ENCODE peak calls at places on chromosomes 12 and 14, in ten cellular contexts. One of them, this sample, is unnamed.

GRCh38 chr14:78566017-78566858 is 396.1 kb downstream of the NRXN3 start:
- DNase-seq in foreskin fibroblast: peak
- DNase-seq in GM23338: peak
- DNase-seq in cardiac muscle cell: peak
- DNase-seq in HepG2: peak
- DNase-seq in psoas muscle: peak
- DNase-seq in cardiac fibroblast: peak
- DNase-seq in PC-9: no peak
- DNase-seq in tibial artery: peak
- DNase-seq in epithelial cell of esophagus: peak
- DNase-seq in this sample: peak

GRCh38 chr14:76497550-76498484 is 121.9 kb downstream of the ESRRB start:
- DNase-seq in foreskin fibroblast: no peak
- DNase-seq in GM23338: peak
- DNase-seq in cardiac muscle cell: peak
- DNase-seq in HepG2: no peak
- DNase-seq in psoas muscle: no peak
- DNase-seq in cardiac fibroblast: no peak
- DNase-seq in PC-9: no peak
- DNase-seq in tibial artery: no peak
- DNase-seq in epithelial cell of esophagus: no peak
- DNase-seq in this sample: no peak

GRCh38 chr14:50736932-50737419 is 68.9 kb upstream of the SAV1 start:
- DNase-seq in foreskin fibroblast: no peak
- DNase-seq in GM23338: no peak
- DNase-seq in cardiac muscle cell: no peak
- DNase-seq in HepG2: no peak
- DNase-seq in psoas muscle: no peak
- DNase-seq in cardiac fibroblast: no peak
- DNase-seq in PC-9: no peak
- DNase-seq in tibial artery: no peak
- DNase-seq in epithelial cell of esophagus: no peak
- DNase-seq in this sample: no peak

GRCh38 chr14:52315355-52315718 is 1.2 kb downstream of the PTGER2 start:
- DNase-seq in foreskin fibroblast: no peak
- DNase-seq in GM23338: peak
- DNase-seq in cardiac muscle cell: no peak
- DNase-seq in HepG2: no peak
- DNase-seq in psoas muscle: no peak
- DNase-seq in cardiac fibroblast: peak
- DNase-seq in PC-9: no peak
- DNase-seq in tibial artery: no peak
- DNase-seq in epithelial cell of esophagus: no peak
- DNase-seq in this sample: no peak

GRCh38 chr12:85979641-85980040 is 105.5 kb downstream of the NTS start:
- DNase-seq in foreskin fibroblast: no peak
- DNase-seq in GM23338: no peak
- DNase-seq in cardiac muscle cell: no peak
- DNase-seq in HepG2: no peak
- DNase-seq in psoas muscle: no peak
- DNase-seq in cardiac fibroblast: no peak
- DNase-seq in PC-9: no peak
- DNase-seq in tibial artery: no peak
- DNase-seq in epithelial cell of esophagus: peak
- DNase-seq in this sample: peak

GRCh38 chr14:99736600-99737371 is 52.7 kb downstream of the CYP46A1 start:
- DNase-seq in foreskin fibroblast: no peak
- DNase-seq in GM23338: no peak
- DNase-seq in cardiac muscle cell: peak
- DNase-seq in HepG2: no peak
- DNase-seq in psoas muscle: no peak
- DNase-seq in cardiac fibroblast: no peak
- DNase-seq in PC-9: no peak
- DNase-seq in tibial artery: no peak
- DNase-seq in epithelial cell of esophagus: no peak
- DNase-seq in this sample: no peak

GRCh38 chr12:130827432-130827831 is 11.6 kb downstream of the STX2 start:
- DNase-seq in foreskin fibroblast: no peak
- DNase-seq in GM23338: no peak
- DNase-seq in cardiac muscle cell: no peak
- DNase-seq in HepG2: no peak
- DNase-seq in psoas muscle: no peak
- DNase-seq in cardiac fibroblast: peak
- DNase-seq in PC-9: no peak
- DNase-seq in tibial artery: no peak
- DNase-seq in epithelial cell of esophagus: no peak
- DNase-seq in this sample: no peak

GRCh38 chr12:17076335-17076734 is 470.4 kb upstream of the LMO3 start:
- DNase-seq in foreskin fibroblast: no peak
- DNase-seq in GM23338: peak
- DNase-seq in cardiac muscle cell: no peak
- DNase-seq in HepG2: peak
- DNase-seq in psoas muscle: no peak
- DNase-seq in cardiac fibroblast: no peak
- DNase-seq in PC-9: no peak
- DNase-seq in tibial artery: no peak
- DNase-seq in epithelial cell of esophagus: peak
- DNase-seq in this sample: no peak

GRCh38 chr14:86575141-86575540 is 1045.2 kb downstream of the FLRT2 start:
- DNase-seq in foreskin fibroblast: no peak
- DNase-seq in GM23338: no peak
- DNase-seq in cardiac muscle cell: no peak
- DNase-seq in HepG2: no peak
- DNase-seq in psoas muscle: no peak
- DNase-seq in cardiac fibroblast: peak
- DNase-seq in PC-9: no peak
- DNase-seq in tibial artery: no peak
- DNase-seq in epithelial cell of esophagus: no peak
- DNase-seq in this sample: no peak

GRCh38 chr12:114340231-114340630 is 65.7 kb downstream of the TBX5 start:
- DNase-seq in foreskin fibroblast: peak
- DNase-seq in GM23338: no peak
- DNase-seq in cardiac muscle cell: no peak
- DNase-seq in HepG2: no peak
- DNase-seq in psoas muscle: no peak
- DNase-seq in cardiac fibroblast: no peak
- DNase-seq in PC-9: no peak
- DNase-seq in tibial artery: no peak
- DNase-seq in epithelial cell of esophagus: no peak
- DNase-seq in this sample: no peak

GRCh38 chr14:67725171-67725570 is 23.5 kb downstream of the RDH12 start:
- DNase-seq in foreskin fibroblast: no peak
- DNase-seq in GM23338: no peak
- DNase-seq in cardiac muscle cell: no peak
- DNase-seq in HepG2: no peak
- DNase-seq in psoas muscle: no peak
- DNase-seq in cardiac fibroblast: no peak
- DNase-seq in PC-9: no peak
- DNase-seq in tibial artery: no peak
- DNase-seq in epithelial cell of esophagus: peak
- DNase-seq in this sample: no peak

GRCh38 chr14:67718265-67718664 is 16.6 kb downstream of the RDH12 start:
- DNase-seq in foreskin fibroblast: no peak
- DNase-seq in GM23338: no peak
- DNase-seq in cardiac muscle cell: no peak
- DNase-seq in HepG2: no peak
- DNase-seq in psoas muscle: no peak
- DNase-seq in cardiac fibroblast: no peak
- DNase-seq in PC-9: no peak
- DNase-seq in tibial artery: no peak
- DNase-seq in epithelial cell of esophagus: no peak
- DNase-seq in this sample: no peak

GRCh38 chr14:67719866-67720265 is 18.2 kb downstream of the RDH12 start:
- DNase-seq in foreskin fibroblast: no peak
- DNase-seq in GM23338: no peak
- DNase-seq in cardiac muscle cell: no peak
- DNase-seq in HepG2: no peak
- DNase-seq in psoas muscle: no peak
- DNase-seq in cardiac fibroblast: no peak
- DNase-seq in PC-9: no peak
- DNase-seq in tibial artery: no peak
- DNase-seq in epithelial cell of esophagus: peak
- DNase-seq in this sample: no peak

GRCh38 chr14:67721851-67722250 is 20.2 kb downstream of the RDH12 start:
- DNase-seq in foreskin fibroblast: no peak
- DNase-seq in GM23338: no peak
- DNase-seq in cardiac muscle cell: no peak
- DNase-seq in HepG2: no peak
- DNase-seq in psoas muscle: no peak
- DNase-seq in cardiac fibroblast: no peak
- DNase-seq in PC-9: no peak
- DNase-seq in tibial artery: no peak
- DNase-seq in epithelial cell of esophagus: no peak
- DNase-seq in this sample: no peak

GRCh38 chr14:67722293-67722692 is 20.6 kb downstream of the RDH12 start:
- DNase-seq in foreskin fibroblast: peak
- DNase-seq in GM23338: peak
- DNase-seq in cardiac muscle cell: peak
- DNase-seq in HepG2: no peak
- DNase-seq in psoas muscle: peak
- DNase-seq in cardiac fibroblast: peak
- DNase-seq in PC-9: no peak
- DNase-seq in tibial artery: peak
- DNase-seq in epithelial cell of esophagus: peak
- DNase-seq in this sample: no peak
- H3K4me3 ChIP-seq in foreskin fibroblast: no peak
- H3K4me3 ChIP-seq in GM23338: peak
- H3K4me3 ChIP-seq in cardiac muscle cell: no peak
- H3K4me3 ChIP-seq in HepG2: peak
- H3K4me3 ChIP-seq in psoas muscle: no peak
- H3K4me3 ChIP-seq in cardiac fibroblast: no peak
- H3K4me3 ChIP-seq in PC-9: no peak
- H3K4me3 ChIP-seq in tibial artery: no peak
- H3K4me3 ChIP-seq in epithelial cell of esophagus: peak
- H3K4me3 ChIP-seq in this sample: no peak

GRCh38 chr12:19641235-19642080 is 202.2 kb downstream of the AEBP2 start:
- DNase-seq in foreskin fibroblast: peak
- DNase-seq in GM23338: no peak
- DNase-seq in cardiac muscle cell: no peak
- DNase-seq in HepG2: no peak
- DNase-seq in psoas muscle: no peak
- DNase-seq in cardiac fibroblast: peak
- DNase-seq in PC-9: no peak
- DNase-seq in tibial artery: no peak
- DNase-seq in epithelial cell of esophagus: no peak
- DNase-seq in this sample: no peak

GRCh38 chr12:19645823-19646222 is 206.5 kb downstream of the AEBP2 start:
- DNase-seq in foreskin fibroblast: no peak
- DNase-seq in GM23338: no peak
- DNase-seq in cardiac muscle cell: no peak
- DNase-seq in HepG2: no peak
- DNase-seq in psoas muscle: no peak
- DNase-seq in cardiac fibroblast: no peak
- DNase-seq in PC-9: no peak
- DNase-seq in tibial artery: no peak
- DNase-seq in epithelial cell of esophagus: no peak
- DNase-seq in this sample: no peak

GRCh38 chr12:19646599-19646998 is 207.3 kb downstream of the AEBP2 start:
- DNase-seq in foreskin fibroblast: no peak
- DNase-seq in GM23338: no peak
- DNase-seq in cardiac muscle cell: no peak
- DNase-seq in HepG2: no peak
- DNase-seq in psoas muscle: no peak
- DNase-seq in cardiac fibroblast: no peak
- DNase-seq in PC-9: no peak
- DNase-seq in tibial artery: no peak
- DNase-seq in epithelial cell of esophagus: no peak
- DNase-seq in this sample: no peak

GRCh38 chr12:19642305-19642704 is 203.0 kb downstream of the AEBP2 start:
- DNase-seq in foreskin fibroblast: no peak
- DNase-seq in GM23338: no peak
- DNase-seq in cardiac muscle cell: no peak
- DNase-seq in HepG2: no peak
- DNase-seq in psoas muscle: no peak
- DNase-seq in cardiac fibroblast: no peak
- DNase-seq in PC-9: no peak
- DNase-seq in tibial artery: no peak
- DNase-seq in epithelial cell of esophagus: no peak
- DNase-seq in this sample: no peak

DNA sequence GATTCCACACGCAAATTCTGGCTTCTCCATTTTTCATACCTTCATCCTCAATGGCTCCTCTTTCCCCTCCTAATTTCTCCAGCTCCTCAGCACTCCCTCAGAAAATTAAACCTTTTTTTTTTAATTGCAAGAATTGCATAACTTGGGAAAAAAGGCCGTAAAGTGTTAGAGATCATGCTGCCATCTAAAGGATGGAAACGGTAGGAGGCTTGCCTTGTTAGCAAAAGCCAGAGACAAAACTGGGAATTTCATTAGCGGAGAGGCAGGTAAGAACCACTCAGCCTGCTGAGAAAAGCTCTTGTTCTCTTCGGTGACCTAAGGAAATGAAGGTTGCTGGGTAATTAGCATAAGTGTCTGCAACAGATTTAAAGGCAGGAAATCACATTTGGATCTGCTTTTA is 204.3 kb downstream of the AEBP2 start:
- DNase-seq in foreskin fibroblast: peak
- DNase-seq in GM23338: peak
- DNase-seq in cardiac muscle cell: peak
- DNase-seq in HepG2: peak
- DNase-seq in psoas muscle: no peak
- DNase-seq in cardiac fibroblast: peak
- DNase-seq in PC-9: no peak
- DNase-seq in tibial artery: no peak
- DNase-seq in epithelial cell of esophagus: peak
- DNase-seq in this sample: peak
- TF ChIP-seq CTCF in foreskin fibroblast: peak
- TF ChIP-seq CTCF in GM23338: peak
- TF ChIP-seq CTCF in cardiac muscle cell: peak
- TF ChIP-seq CTCF in HepG2: peak
- TF ChIP-seq CTCF in psoas muscle: peak
- TF ChIP-seq CTCF in cardiac fibroblast: peak
- TF ChIP-seq CTCF in PC-9: peak
- TF ChIP-seq CTCF in tibial artery: peak
- TF ChIP-seq CTCF in epithelial cell of esophagus: peak
- TF ChIP-seq CTCF in this sample: peak

GRCh38 chr12:12807970-12808702 is 5.0 kb upstream of the DDX47 start:
- DNase-seq in foreskin fibroblast: peak
- DNase-seq in GM23338: no peak
- DNase-seq in cardiac muscle cell: no peak
- DNase-seq in HepG2: no peak
- DNase-seq in psoas muscle: peak
- DNase-seq in cardiac fibroblast: peak
- DNase-seq in PC-9: no peak
- DNase-seq in tibial artery: no peak
- DNase-seq in epithelial cell of esophagus: peak
- DNase-seq in this sample: no peak
- H3K4me3 ChIP-seq in foreskin fibroblast: peak
- H3K4me3 ChIP-seq in GM23338: no peak
- H3K4me3 ChIP-seq in cardiac muscle cell: no peak
- H3K4me3 ChIP-seq in HepG2: no peak
- H3K4me3 ChIP-seq in psoas muscle: peak
- H3K4me3 ChIP-seq in cardiac fibroblast: no peak
- H3K4me3 ChIP-seq in PC-9: no peak
- H3K4me3 ChIP-seq in tibial artery: no peak
- H3K4me3 ChIP-seq in epithelial cell of esophagus: no peak
- H3K4me3 ChIP-seq in this sample: no peak

GRCh38 chr14:83085725-83086124 is 1552.1 kb upstream of the SEL1L start:
- DNase-seq in foreskin fibroblast: no peak
- DNase-seq in GM23338: no peak
- DNase-seq in cardiac muscle cell: no peak
- DNase-seq in HepG2: no peak
- DNase-seq in psoas muscle: no peak
- DNase-seq in cardiac fibroblast: no peak
- DNase-seq in PC-9: no peak
- DNase-seq in tibial artery: no peak
- DNase-seq in epithelial cell of esophagus: peak
- DNase-seq in this sample: no peak

GRCh38 chr14:83085141-83085540 is 1551.5 kb upstream of the SEL1L start:
- DNase-seq in foreskin fibroblast: no peak
- DNase-seq in GM23338: no peak
- DNase-seq in cardiac muscle cell: no peak
- DNase-seq in HepG2: no peak
- DNase-seq in psoas muscle: no peak
- DNase-seq in cardiac fibroblast: no peak
- DNase-seq in PC-9: no peak
- DNase-seq in tibial artery: no peak
- DNase-seq in epithelial cell of esophagus: no peak
- DNase-seq in this sample: no peak
- TF ChIP-seq CTCF in foreskin fibroblast: no peak
- TF ChIP-seq CTCF in GM23338: no peak
- TF ChIP-seq CTCF in cardiac muscle cell: no peak
- TF ChIP-seq CTCF in HepG2: no peak
- TF ChIP-seq CTCF in psoas muscle: no peak
- TF ChIP-seq CTCF in cardiac fibroblast: no peak
- TF ChIP-seq CTCF in PC-9: no peak
- TF ChIP-seq CTCF in tibial artery: no peak
- TF ChIP-seq CTCF in epithelial cell of esophagus: no peak
- TF ChIP-seq CTCF in this sample: no peak